ENCODE peak calls at places on chromosomes 13 and 19, in four cellular contexts. D is Right ventricle myocardium superior, N is Calu3, J is PC-9. I is an unnamed sample.

GRCh38 chr13:99316657-99317244 is 9.6 kb upstream of the GPR183 start:
- DNase-seq in J (no peak), D (no peak), N (no peak), I (no peak)

GRCh38 chr13:40087021-40088002 is 431.9 kb downstream of the COG6 start:
- DNase-seq in N (no peak), J (no peak), D (no peak), I (no peak)

GRCh38 chr13:33257786-33258185 is 27.8 kb downstream of the STARD13 start:
- DNase-seq in D (no peak), J (no peak), N (no peak), I (no peak)

GRCh38 chr13:40283666-40284065 is 382.8 kb downstream of the FOXO1 start:
- DNase-seq in J (peak), N (no peak), D (no peak), I (no peak)

GRCh38 chr19:29596885-29597525 is 9.1 kb upstream of the POP4 start:
- DNase-seq in N (peak), J (no peak), D (no peak), I (no peak)

GRCh38 chr13:73230714-73231113 is 171.9 kb downstream of the KLF5 start:
- DNase-seq in N (no peak), D (no peak), J (no peak), I (no peak)

GRCh38 chr13:24038846-24039330 is 121.6 kb upstream of the SPATA13 start:
- DNase-seq in N (peak), J (peak), D (no peak), I (no peak)

GRCh38 chr13:64753606-64754005 is 2476.5 kb downstream of the PCDH9 start:
- DNase-seq in J (no peak), N (no peak), D (no peak), I (no peak)

GRCh38 chr13:39452412-39452811 is 150.6 kb downstream of the LHFPL6 start:
- DNase-seq in J (no peak), D (no peak), N (no peak), I (no peak)

GRCh38 chr19:3071764-3072163 is 9.5 kb upstream of the TLE5 start:
- DNase-seq in D (no peak), N (no peak), J (no peak), I (no peak)

GRCh38 chr13:73580868-73581267 is 522.1 kb downstream of the KLF5 start:
- DNase-seq in J (no peak), N (no peak), D (no peak), I (no peak)

GRCh38 chr19:3036119-3036794 is 7.2 kb upstream of the TLE2 start:
- DNase-seq in D (peak), J (peak), N (peak), I (peak)

GRCh38 chr19:23996549-23996948 is 81.9 kb downstream of the ZNF726 start:
- DNase-seq in D (no peak), N (peak), J (no peak), I (peak)

GRCh38 chr19:19578241-19578640 is 40.2 kb downstream of the CILP2 start:
- DNase-seq in D (no peak), N (no peak), J (no peak), I (no peak)

GRCh38 chr13:85266331-85266730 is 532.9 kb downstream of the SLITRK6 start:
- DNase-seq in N (no peak), J (no peak), D (no peak), I (no peak)

GRCh38 chr19:5542665-5543064 is 25.1 kb downstream of the TINCR start:
- DNase-seq in J (no peak), N (no peak), D (no peak), I (no peak)

GRCh38 chr19:57903298-57904174 is 12.9 kb downstream of the ZNF417 start:
- DNase-seq in J (no peak), N (no peak), D (no peak), I (peak)

GRCh38 chr19:45693168-45693788 is 812 bp downstream of the QPCTL start:
- DNase-seq in N (peak), J (peak), D (peak), I (peak)

GRCh38 chr13:114152831-114153371 is 20.5 kb upstream of the RASA3 start:
- DNase-seq in J (peak), D (no peak), N (no peak), I (no peak)

GRCh38 chr13:69948016-69948415 is 159.6 kb upstream of the ATXN8OS start:
- DNase-seq in N (no peak), J (no peak), D (no peak), I (no peak)

GRCh38 chr13:33633701-33634525 is 184.0 kb upstream of the RFC3 start:
- DNase-seq in D (no peak), J (no peak), N (no peak), I (no peak)

GRCh38 chr13:91564422-91564821 is 166.0 kb downstream of the GPC5 start:
- DNase-seq in D (no peak), N (no peak), J (no peak), I (no peak)

GRCh38 chr19:50902640-50903039 is 8.6 kb downstream of the KLK4 start:
- DNase-seq in D (no peak), N (no peak), J (no peak), I (no peak)

GRCh38 chr13:23673354-23673753 is 103.1 kb downstream of the TNFRSF19 start:
- DNase-seq in J (no peak), D (no peak), N (no peak), I (no peak)

GRCh38 chr19:2254052-2254872 is 2.0 kb downstream of the JSRP1 start:
- DNase-seq in D (no peak), J (no peak), N (no peak), I (no peak)

GRCh38 chr13:114275309-114275708 is 6.1 kb upstream of the UPF3A start:
- DNase-seq in D (no peak), J (no peak), N (no peak), I (no peak)

GRCh38 chr19:41335467-41335866 is 18.3 kb downstream of the TGFB1 start:
- DNase-seq in N (no peak), J (no peak), D (no peak), I (no peak)

GRCh38 chr19:13887529-13887928 is 10.6 kb downstream of the NANOS3 start:
- DNase-seq in N (no peak), J (peak), D (no peak), I (no peak)

GRCh38 chr13:34066344-34066743 is 248.4 kb downstream of the RFC3 start:
- DNase-seq in J (no peak), D (no peak), N (no peak), I (no peak)

GRCh38 chr13:107210216-107211010 is 642.5 kb upstream of the ARGLU1 start:
- DNase-seq in J (no peak), N (no peak), D (no peak), I (no peak)

GRCh38 chr13:77544365-77544764 is 8.9 kb downstream of the SCEL start:
- DNase-seq in N (no peak), D (peak), J (no peak), I (peak)

GRCh38 chr13:31051999-31052398 is 109.7 kb downstream of the HSPH1 start:
- DNase-seq in N (no peak), J (no peak), D (no peak), I (no peak)

GRCh38 chr19:44927746-44928145 is 13.3 kb downstream of the APOC1 start:
- DNase-seq in J (peak), D (no peak), N (no peak), I (peak)

GRCh38 chr19:14683439-14683838 is 6.4 kb upstream of the ZNF333 start:
- DNase-seq in J (no peak), N (no peak), D (no peak), I (no peak)

GRCh38 chr13:22009500-22009899 is 338.6 kb downstream of the FGF9 start:
- DNase-seq in J (no peak), D (no peak), N (no peak), I (no peak)

GRCh38 chr19:15091918-15092753 is 10.1 kb downstream of the OR1I1 start:
- DNase-seq in N (peak), D (no peak), J (peak), I (peak)